ENCODE peak calls at places on chromosomes 13 and 19, in eight cellular contexts. X is effector CD8-positive, alpha-beta T cell; N is GDM1; H is CD8-positive, alpha-beta T cell; E is lower lobe of right lung; R is T-helper 17 cell; B is T-cell; U is MCF 10A. Z is an unnamed sample.

GRCh38 chr19:866769-867300 is 7.4 kb downstream of the CFD start:
- DNase-seq in X (no peak), N (no peak), H (no peak), E (no peak), R (no peak), B (no peak), U (no peak), Z (no peak)

GRCh38 chr13:45627656-45628055 is 12.1 kb upstream of the ERICH6B start:
- DNase-seq in X (no peak), N (no peak), H (no peak), E (no peak), R (no peak), B (no peak), U (no peak), Z (no peak)

GRCh38 chr13:22214184-22214583 is 543.3 kb downstream of the FGF9 start:
- DNase-seq in X (no peak), N (peak; percentile 68), H (no peak), E (no peak), R (no peak), B (no peak), U (no peak), Z (no peak)

GRCh38 chr13:75264611-75265010 is 217.4 kb downstream of the TBC1D4 start:
- DNase-seq in X (no peak), N (no peak), H (no peak), E (no peak), R (no peak), B (no peak), U (no peak), Z (no peak)

GRCh38 chr13:45943965-45944364 is 92.4 kb upstream of the SIAH3 start:
- DNase-seq in X (no peak), N (no peak), H (no peak), E (no peak), R (no peak), B (no peak), U (no peak), Z (no peak)

GRCh38 chr13:113635048-113635420 is 23.0 kb downstream of the ATP4B start:
- DNase-seq in X (no peak), N (no peak), H (no peak), E (peak; percentile 14), R (no peak), B (no peak), U (no peak), Z (no peak)

GRCh38 chr13:100659578-100659977 is 15.0 kb downstream of the TMTC4 start:
- DNase-seq in X (no peak), N (no peak), H (no peak), E (no peak), R (no peak), B (no peak), U (no peak), Z (no peak)

GRCh38 chr13:52696566-52696965 is 43.1 kb downstream of the CNMD start:
- DNase-seq in X (no peak), N (no peak), H (no peak), E (no peak), R (no peak), B (no peak), U (no peak), Z (no peak)

GRCh38 chr13:71306821-71307220 is 560.2 kb downstream of the DACH1 start:
- DNase-seq in X (no peak), N (no peak), H (no peak), E (no peak), R (no peak), B (no peak), U (no peak), Z (no peak)

GRCh38 chr13:76762731-76763130 is 123.5 kb downstream of the KCTD12 start:
- DNase-seq in X (no peak), N (no peak), H (no peak), E (no peak), R (no peak), B (no peak), U (no peak), Z (no peak)

GRCh38 chr13:63094069-63094468 is 1678.4 kb upstream of the PCDH20 start:
- DNase-seq in X (no peak), N (no peak), H (no peak), E (no peak), R (no peak), B (no peak), U (no peak), Z (no peak)

GRCh38 chr19:11014403-11014911 is 53.6 kb downstream of the SMARCA4 start:
- DNase-seq in X (no peak), N (no peak), H (no peak), E (no peak), R (no peak), B (no peak), U (no peak), Z (no peak)

GRCh38 chr19:45472557-45473365 is 5.0 kb downstream of the FOSB start:
- DNase-seq in X (peak; percentile 84), N (no peak), H (peak; percentile 34), E (no peak), R (no peak), B (no peak), U (no peak), Z (no peak)

GRCh38 chr19:4521888-4522242 is 3.6 kb upstream of the PLIN4 start:
- DNase-seq in X (no peak), N (no peak), H (no peak), E (no peak), R (no peak), B (no peak), U (no peak), Z (no peak)

GRCh38 chr19:5954293-5954692 is 23.6 kb downstream of the RANBP3 start:
- DNase-seq in X (no peak), N (no peak), H (no peak), E (no peak), R (no peak), B (no peak), U (no peak), Z (no peak)

GRCh38 chr19:17829855-17830566 is 8.7 kb upstream of the INSL3 start:
- DNase-seq in X (no peak), N (no peak), H (no peak), E (no peak), R (no peak), B (no peak), U (no peak), Z (no peak)

GRCh38 chr19:4638330-4638729 is 986 bp upstream of the TNFAIP8L1 start:
- DNase-seq in X (no peak), N (no peak), H (no peak), E (no peak), R (no peak), B (no peak), U (no peak), Z (peak; percentile 74)

GRCh38 chr19:53511933-53512374 is 26.0 kb upstream of the ZNF331 start:
- DNase-seq in X (peak; percentile 13), N (peak; percentile 41), H (peak; percentile 60), E (peak; percentile 72), R (peak; percentile 26), B (no peak), U (peak; percentile 17), Z (peak; percentile 64)

GRCh38 chr13:26529441-26529840 is 28.0 kb upstream of the WASF3 start:
- DNase-seq in X (no peak), N (no peak), H (no peak), E (no peak), R (no peak), B (no peak), U (peak; percentile 65), Z (no peak)

GRCh38 chr19:11673608-11674041 is 65.1 kb downstream of the ZNF823 start:
- DNase-seq in X (no peak), N (no peak), H (no peak), E (peak; percentile 72), R (no peak), B (no peak), U (no peak), Z (peak; percentile 79)

GRCh38 chr19:56333506-56333905 is 18.9 kb upstream of the ZSCAN5A start:
- DNase-seq in X (no peak), N (peak; percentile 26), H (no peak), E (no peak), R (peak; percentile 35), B (no peak), U (peak; percentile 62), Z (no peak)

GRCh38 chr19:54188224-54188871 is 1.0 kb downstream of the MBOAT7 start:
- DNase-seq in X (peak; percentile 25), N (peak; percentile 72), H (peak; percentile 62), E (peak; percentile 50), R (no peak), B (no peak), U (peak; percentile 13), Z (no peak)

GRCh38 chr19:18278521-18279265 is 2.7 kb downstream of the JUND start:
- DNase-seq in X (peak; percentile 57), N (peak; percentile 6), H (peak; percentile 70), E (no peak), R (peak; percentile 52), B (no peak), U (no peak), Z (no peak)

GRCh38 chr13:110874508-110874960 is 40.3 kb downstream of the ANKRD10 start:
- DNase-seq in X (peak; percentile 16), N (no peak), H (no peak), E (peak; percentile 89), R (peak; percentile 9), B (no peak), U (peak; percentile 80), Z (peak; percentile 93)

GRCh38 chr19:17011485-17011884 is 15.1 kb downstream of the CPAMD8 start:
- DNase-seq in X (no peak), N (no peak), H (no peak), E (no peak), R (no peak), B (no peak), U (no peak), Z (no peak)

GRCh38 chr13:25171517-25172302 is at the start of gene AMER2:
- DNase-seq in X (no peak), N (no peak), H (no peak), E (no peak), R (no peak), B (no peak), U (no peak), Z (peak; percentile 53)

GRCh38 chr13:51125495-51126226 is 14.6 kb upstream of the C13orf42 start:
- DNase-seq in X (peak; percentile 3), N (peak; percentile 63), H (peak; percentile 31), E (peak; percentile 63), R (peak; percentile 20), B (no peak), U (peak; percentile 70), Z (peak; percentile 53)

GRCh38 chr19:29478578-29479565 is 46.9 kb upstream of the VSTM2B start:
- DNase-seq in X (no peak), N (no peak), H (no peak), E (no peak), R (no peak), B (no peak), U (no peak), Z (no peak)

GRCh38 chr19:49591731-49592485 is 926 bp downstream of the PRR12 start:
- DNase-seq in X (peak; percentile 45), N (no peak), H (peak; percentile 55), E (peak; percentile 66), R (no peak), B (peak; percentile 31), U (peak; percentile 65), Z (peak; percentile 66)

GRCh38 chr19:12655546-12655945 is 11.0 kb downstream of the MAN2B1 start:
- DNase-seq in X (no peak), N (no peak), H (no peak), E (no peak), R (no peak), B (no peak), U (no peak), Z (no peak)

GRCh38 chr19:6209233-6209632 is 70.5 kb downstream of the MLLT1 start:
- DNase-seq in X (no peak), N (no peak), H (no peak), E (no peak), R (no peak), B (no peak), U (no peak), Z (no peak)

GRCh38 chr13:114142640-114143490 is 10.4 kb upstream of the RASA3 start:
- DNase-seq in X (peak; percentile 38), N (peak; percentile 49), H (peak; percentile 89), E (peak; percentile 70), R (peak; percentile 69), B (peak; percentile 72), U (no peak), Z (peak; percentile 51)

GRCh38 chr13:95404141-95404882 is 103.1 kb upstream of the ABCC4 start:
- DNase-seq in X (peak; percentile 65), N (peak; percentile 56), H (peak; percentile 72), E (peak; percentile 86), R (peak; percentile 69), B (peak; percentile 60), U (peak; percentile 88), Z (peak; percentile 89)